ENCODE peak calls at places on chromosome 1, in ten cellular contexts. One of them, this sample, is unnamed.

GRCh38 chr1:204254031-204254661 is 40.4 kb upstream of the GOLT1A start:
- DNase-seq in tibial nerve: peak; percentile 66
- DNase-seq in HS-27A: no peak
- DNase-seq in dermis blood vessel endothelial cell: no peak
- DNase-seq in mucosa of descending colon: peak; percentile 37
- DNase-seq in left cardiac atrium: peak; percentile 63
- DNase-seq in brain pericyte: no peak
- DNase-seq in Daoy: no peak
- DNase-seq in CD4-positive, CD25-positive, alpha-beta regulatory T cell: no peak
- DNase-seq in uterus: peak; percentile 67
- DNase-seq in this sample: no peak

GRCh38 chr1:31633117-31633516 is 11.6 kb downstream of the PEF1 start:
- DNase-seq in tibial nerve: no peak
- DNase-seq in HS-27A: no peak
- DNase-seq in dermis blood vessel endothelial cell: peak; percentile 66
- DNase-seq in mucosa of descending colon: peak; percentile 76
- DNase-seq in left cardiac atrium: no peak
- DNase-seq in brain pericyte: no peak
- DNase-seq in Daoy: peak; percentile 35
- DNase-seq in CD4-positive, CD25-positive, alpha-beta regulatory T cell: no peak
- DNase-seq in uterus: no peak
- DNase-seq in this sample: no peak

GRCh38 chr1:95614197-95614596 is 380.2 kb downstream of the RWDD3 start:
- DNase-seq in tibial nerve: no peak
- DNase-seq in HS-27A: no peak
- DNase-seq in dermis blood vessel endothelial cell: no peak
- DNase-seq in mucosa of descending colon: no peak
- DNase-seq in left cardiac atrium: no peak
- DNase-seq in brain pericyte: no peak
- DNase-seq in Daoy: no peak
- DNase-seq in CD4-positive, CD25-positive, alpha-beta regulatory T cell: no peak
- DNase-seq in uterus: no peak
- DNase-seq in this sample: no peak

GRCh38 chr1:214285622-214286440 is 4.9 kb downstream of the SMYD2 start:
- DNase-seq in tibial nerve: no peak
- DNase-seq in HS-27A: no peak
- DNase-seq in dermis blood vessel endothelial cell: no peak
- DNase-seq in mucosa of descending colon: no peak
- DNase-seq in left cardiac atrium: no peak
- DNase-seq in brain pericyte: no peak
- DNase-seq in Daoy: no peak
- DNase-seq in CD4-positive, CD25-positive, alpha-beta regulatory T cell: no peak
- DNase-seq in uterus: no peak
- DNase-seq in this sample: no peak

GRCh38 chr1:26161408-26162219 is 2.7 kb downstream of the FAM110D start:
- DNase-seq in tibial nerve: no peak
- DNase-seq in HS-27A: no peak
- DNase-seq in dermis blood vessel endothelial cell: peak; percentile 59
- DNase-seq in mucosa of descending colon: peak; percentile 43
- DNase-seq in left cardiac atrium: peak; percentile 80
- DNase-seq in brain pericyte: no peak
- DNase-seq in Daoy: peak; percentile 76
- DNase-seq in CD4-positive, CD25-positive, alpha-beta regulatory T cell: no peak
- DNase-seq in uterus: no peak
- DNase-seq in this sample: no peak

GRCh38 chr1:26387447-26387846 is 14.9 kb upstream of the ZNF683 start:
- DNase-seq in tibial nerve: no peak
- DNase-seq in HS-27A: no peak
- DNase-seq in dermis blood vessel endothelial cell: no peak
- DNase-seq in mucosa of descending colon: no peak
- DNase-seq in left cardiac atrium: no peak
- DNase-seq in brain pericyte: no peak
- DNase-seq in Daoy: peak; percentile 93
- DNase-seq in CD4-positive, CD25-positive, alpha-beta regulatory T cell: no peak
- DNase-seq in uterus: no peak
- DNase-seq in this sample: no peak

GRCh38 chr1:228021526-228022030 is 14.8 kb downstream of the WNT3A start:
- DNase-seq in tibial nerve: no peak
- DNase-seq in HS-27A: no peak
- DNase-seq in dermis blood vessel endothelial cell: no peak
- DNase-seq in mucosa of descending colon: no peak
- DNase-seq in left cardiac atrium: no peak
- DNase-seq in brain pericyte: no peak
- DNase-seq in Daoy: no peak
- DNase-seq in CD4-positive, CD25-positive, alpha-beta regulatory T cell: no peak
- DNase-seq in uterus: no peak
- DNase-seq in this sample: no peak

GRCh38 chr1:113058861-113059441 is 14.0 kb upstream of the LRIG2 start:
- DNase-seq in tibial nerve: no peak
- DNase-seq in HS-27A: no peak
- DNase-seq in dermis blood vessel endothelial cell: peak; percentile 83
- DNase-seq in mucosa of descending colon: no peak
- DNase-seq in left cardiac atrium: no peak
- DNase-seq in brain pericyte: no peak
- DNase-seq in Daoy: peak; percentile 18
- DNase-seq in CD4-positive, CD25-positive, alpha-beta regulatory T cell: no peak
- DNase-seq in uterus: no peak
- DNase-seq in this sample: no peak

GRCh38 chr1:196678510-196678884 is 26.7 kb downstream of the CFH start:
- DNase-seq in tibial nerve: no peak
- DNase-seq in HS-27A: peak; percentile 52
- DNase-seq in dermis blood vessel endothelial cell: no peak
- DNase-seq in mucosa of descending colon: no peak
- DNase-seq in left cardiac atrium: no peak
- DNase-seq in brain pericyte: no peak
- DNase-seq in Daoy: peak; percentile 17
- DNase-seq in CD4-positive, CD25-positive, alpha-beta regulatory T cell: no peak
- DNase-seq in uterus: no peak
- DNase-seq in this sample: no peak

GRCh38 chr1:236893626-236894545 is 98.8 kb downstream of the MTR start:
- DNase-seq in tibial nerve: no peak
- DNase-seq in HS-27A: no peak
- DNase-seq in dermis blood vessel endothelial cell: no peak
- DNase-seq in mucosa of descending colon: no peak
- DNase-seq in left cardiac atrium: no peak
- DNase-seq in brain pericyte: no peak
- DNase-seq in Daoy: no peak
- DNase-seq in CD4-positive, CD25-positive, alpha-beta regulatory T cell: no peak
- DNase-seq in uterus: no peak
- DNase-seq in this sample: no peak

GRCh38 chr1:200969726-200970521 is 53.6 kb downstream of the KIF21B start:
- DNase-seq in tibial nerve: no peak
- DNase-seq in HS-27A: no peak
- DNase-seq in dermis blood vessel endothelial cell: no peak
- DNase-seq in mucosa of descending colon: no peak
- DNase-seq in left cardiac atrium: peak; percentile 2
- DNase-seq in brain pericyte: no peak
- DNase-seq in Daoy: no peak
- DNase-seq in CD4-positive, CD25-positive, alpha-beta regulatory T cell: no peak
- DNase-seq in uterus: no peak
- DNase-seq in this sample: no peak

GRCh38 chr1:10048601-10049000 is 15.8 kb downstream of the UBE4B start:
- DNase-seq in tibial nerve: no peak
- DNase-seq in HS-27A: no peak
- DNase-seq in dermis blood vessel endothelial cell: no peak
- DNase-seq in mucosa of descending colon: no peak
- DNase-seq in left cardiac atrium: no peak
- DNase-seq in brain pericyte: no peak
- DNase-seq in Daoy: no peak
- DNase-seq in CD4-positive, CD25-positive, alpha-beta regulatory T cell: no peak
- DNase-seq in uterus: no peak
- DNase-seq in this sample: no peak

GRCh38 chr1:212485895-212486590 is 53.3 kb downstream of the NENF start:
- DNase-seq in tibial nerve: peak; percentile 38
- DNase-seq in HS-27A: peak; percentile 64
- DNase-seq in dermis blood vessel endothelial cell: peak; percentile 60
- DNase-seq in mucosa of descending colon: peak; percentile 61
- DNase-seq in left cardiac atrium: peak; percentile 65
- DNase-seq in brain pericyte: peak; percentile 62
- DNase-seq in Daoy: peak; percentile 99
- DNase-seq in CD4-positive, CD25-positive, alpha-beta regulatory T cell: no peak
- DNase-seq in uterus: no peak
- DNase-seq in this sample: peak; percentile 40

GRCh38 chr1:3419415-3420204 is 34.9 kb upstream of the ARHGEF16 start:
- DNase-seq in tibial nerve: no peak
- DNase-seq in HS-27A: no peak
- DNase-seq in dermis blood vessel endothelial cell: no peak
- DNase-seq in mucosa of descending colon: peak; percentile 57
- DNase-seq in left cardiac atrium: no peak
- DNase-seq in brain pericyte: no peak
- DNase-seq in Daoy: peak; percentile 64
- DNase-seq in CD4-positive, CD25-positive, alpha-beta regulatory T cell: no peak
- DNase-seq in uterus: no peak
- DNase-seq in this sample: no peak

This sample was measured in GOT3.